ENCODE peak calls at places on chromosomes 11 and 22, in seven cellular contexts. H, I, F, V, X, K and R are unnamed samples.
A peak's percentile ranks its signal among the peaks of the same experiment; 100 is the strongest.

GRCh38 chr22:49270595-49271368 is 556.9 kb downstream of the BRD1 start:
- DNase-seq in H (no peak), I (no peak), F (no peak), V (no peak), X (no peak), K (no peak), R (no peak)

GRCh38 chr11:75697906-75698563 is 19.6 kb upstream of the MOGAT2 start:
- DNase-seq in H (no peak), I (no peak), F (no peak), V (no peak), X (no peak), K (no peak), R (no peak)

GRCh38 chr11:79189055-79189454 is 251.8 kb downstream of the TENM4 start:
- DNase-seq in H (no peak), I (no peak), F (no peak), V (no peak), X (no peak), K (no peak), R (no peak)

GRCh38 chr11:76574406-76574805 is 96.1 kb downstream of the LRRC32 start:
- DNase-seq in H (no peak), I (peak; percentile 59), F (peak; percentile 86), V (no peak), X (no peak), K (peak; percentile 37), R (no peak)

GRCh38 chr11:17783878-17784277 is 49.3 kb downstream of the KCNC1 start:
- DNase-seq in H (no peak), I (no peak), F (no peak), V (no peak), X (no peak), K (no peak), R (no peak)

GRCh38 chr22:37337204-37337943 is 55.1 kb downstream of the CYTH4 start:
- DNase-seq in H (no peak), I (peak; percentile 70), F (no peak), V (no peak), X (no peak), K (peak; percentile 22), R (no peak)

GRCh38 chr11:126543691-126544090 is 188.2 kb downstream of the ST3GAL4 start:
- DNase-seq in H (no peak), I (no peak), F (no peak), V (no peak), X (no peak), K (no peak), R (no peak)

GRCh38 chr22:48376936-48377335 is 1450.7 kb downstream of the BRD1 start:
- DNase-seq in H (no peak), I (no peak), F (no peak), V (no peak), X (no peak), K (no peak), R (no peak)

GRCh38 chr11:67409261-67409666 is 5.4 kb downstream of the TBC1D10C start:
- DNase-seq in H (no peak), I (no peak), F (no peak), V (peak; percentile 80), X (no peak), K (no peak), R (no peak)

GRCh38 chr11:702731-703461 is 3.1 kb upstream of the EPS8L2 start:
- DNase-seq in H (no peak), I (no peak), F (no peak), V (no peak), X (no peak), K (no peak), R (no peak)

GRCh38 chr11:12259956-12260355 is 117.4 kb upstream of the PARVA start:
- DNase-seq in H (no peak), I (no peak), F (peak; percentile 92), V (no peak), X (no peak), K (no peak), R (no peak)

GRCh38 chr11:18005376-18006129 is 7.3 kb downstream of the SERGEF start:
- DNase-seq in H (no peak), I (no peak), F (peak; percentile 56), V (no peak), X (no peak), K (no peak), R (no peak)

GRCh38 chr11:96267490-96268010 is 75.4 kb downstream of the MAML2 start:
- DNase-seq in H (no peak), I (no peak), F (no peak), V (peak; percentile 44), X (no peak), K (no peak), R (no peak)

GRCh38 chr22:46803031-46803880 is 40.8 kb downstream of the TBC1D22A start:
- DNase-seq in H (no peak), I (peak; percentile 25), F (peak; percentile 72), V (peak; percentile 68), X (peak; percentile 64), K (no peak), R (peak; percentile 94)

GRCh38 chr22:28952857-28953256 is 69.5 kb downstream of the ZNRF3 start:
- DNase-seq in H (no peak), I (no peak), F (no peak), V (no peak), X (no peak), K (peak; percentile 55), R (no peak)

GRCh38 chr22:48783821-48784266 is 1043.8 kb downstream of the BRD1 start:
- DNase-seq in H (no peak), I (no peak), F (no peak), V (no peak), X (no peak), K (no peak), R (no peak)

GRCh38 chr11:45287316-45287903 is 1.3 kb upstream of the SYT13 start:
- DNase-seq in H (no peak), I (no peak), F (no peak), V (no peak), X (no peak), K (no peak), R (no peak)

GRCh38 chr11:76512851-76513653 is 68.2 kb downstream of the EMSY start:
- DNase-seq in H (no peak), I (peak; percentile 17), F (peak; percentile 49), V (no peak), X (no peak), K (peak; percentile 62), R (peak; percentile 25)

GRCh38 chr22:26330971-26331625 is 98.0 kb upstream of the ASPHD2 start:
- DNase-seq in H (no peak), I (peak; percentile 50), F (peak; percentile 86), V (peak; percentile 44), X (peak; percentile 68), K (peak; percentile 17), R (peak; percentile 69)

GRCh38 chr22:50200333-50201190 is at the start of gene SELENOO:
- DNase-seq in H (peak; percentile 84), I (peak; percentile 88), F (peak; percentile 86), V (peak; percentile 86), X (peak; percentile 88), K (peak; percentile 87), R (peak; percentile 92)

GRCh38 chr22:17998913-17999312 is 25.4 kb downstream of the MICAL3 start:
- DNase-seq in H (no peak), I (no peak), F (no peak), V (no peak), X (no peak), K (no peak), R (no peak)

GRCh38 chr22:39470462-39471335 is 13.9 kb downstream of the MGAT3 start:
- DNase-seq in H (no peak), I (no peak), F (no peak), V (no peak), X (no peak), K (no peak), R (peak; percentile 57)

GRCh38 chr22:21780259-21780658 is 44.7 kb upstream of the YPEL1 start:
- DNase-seq in H (no peak), I (no peak), F (no peak), V (no peak), X (no peak), K (no peak), R (no peak)

GRCh38 chr22:37496651-37497599 is 10.7 kb upstream of the MFNG start:
- DNase-seq in H (no peak), I (peak; percentile 98), F (peak; percentile 61), V (no peak), X (no peak), K (peak; percentile 93), R (no peak)

GRCh38 chr22:42855726-42856125 is 1.3 kb downstream of the ARFGAP3 start:
- DNase-seq in H (no peak), I (no peak), F (no peak), V (no peak), X (no peak), K (no peak), R (no peak)

GRCh38 chr11:1400168-1401000 is 10.7 kb downstream of the BRSK2 start:
- DNase-seq in H (no peak), I (no peak), F (no peak), V (no peak), X (no peak), K (no peak), R (no peak)

GRCh38 chr11:65150513-65151271 is 16.4 kb upstream of the SYVN1 start:
- DNase-seq in H (peak; percentile 67), I (peak; percentile 92), F (peak; percentile 41), V (no peak), X (peak; percentile 67), K (peak; percentile 90), R (peak; percentile 85)

GRCh38 chr11:17063171-17064002 is 14.1 kb downstream of the RPS13 start:
- DNase-seq in H (no peak), I (peak; percentile 50), F (peak; percentile 67), V (peak; percentile 12), X (peak; percentile 68), K (peak; percentile 56), R (peak; percentile 63)